ENCODE peak calls at places on chromosome 16, in five cellular contexts. H, S, O, A and G are unnamed samples.
A peak's percentile ranks its signal among the peaks of the same experiment; 100 is the strongest.

GRCh38 chr16:1787322-1788094 is 4.7 kb downstream of the NUBP2 start:
- DNase-seq in H (no peak), S (no peak), O (peak; percentile 71), A (no peak), G (no peak)

GRCh38 chr16:52212841-52213240 is 334.1 kb downstream of the TOX3 start:
- DNase-seq in H (no peak), S (no peak), O (no peak), A (no peak), G (no peak)

GRCh38 chr16:25750489-25750888 is 58.7 kb downstream of the HS3ST4 start:
- DNase-seq in H (no peak), S (no peak), O (no peak), A (no peak), G (no peak)

GRCh38 chr16:85329999-85330693 is 217.9 kb upstream of the CIBAR2 start:
- DNase-seq in H (no peak), S (no peak), O (no peak), A (no peak), G (no peak)

GRCh38 chr16:11296706-11297491 is 15.8 kb upstream of the PRM1 start:
- DNase-seq in H (no peak), S (no peak), O (no peak), A (no peak), G (no peak)

GRCh38 chr16:61887903-61888302 is 148.3 kb downstream of the CDH8 start:
- DNase-seq in H (no peak), S (no peak), O (no peak), A (peak; percentile 26), G (no peak)

GRCh38 chr16:78446486-78446885 is 347.0 kb downstream of the WWOX start:
- DNase-seq in H (no peak), S (no peak), O (no peak), A (no peak), G (no peak)

GRCh38 chr16:64287667-64288521 is 834.0 kb downstream of the CDH11 start:
- DNase-seq in H (no peak), S (no peak), O (no peak), A (no peak), G (no peak)

GRCh38 chr16:73732143-73732542 is 564.5 kb upstream of the PSMD7 start:
- DNase-seq in H (no peak), S (no peak), O (no peak), A (no peak), G (no peak)

GRCh38 chr16:26987631-26988030 is 79.1 kb upstream of the C16orf82 start:
- DNase-seq in H (no peak), S (no peak), O (no peak), A (peak; percentile 52), G (no peak)

GRCh38 chr16:57893559-57894389 is 77.2 kb downstream of the CNGB1 start:
- DNase-seq in H (peak; percentile 48), S (peak; percentile 99), O (no peak), A (peak; percentile 94), G (peak; percentile 66)

GRCh38 chr16:12507366-12507765 is 296.3 kb downstream of the CPPED1 start:
- DNase-seq in H (no peak), S (no peak), O (peak; percentile 19), A (no peak), G (no peak)

GRCh38 chr16:81142864-81143263 is 46.7 kb upstream of the GCSH start:
- DNase-seq in H (no peak), S (no peak), O (no peak), A (no peak), G (no peak)

GRCh38 chr16:84332975-84333684 is 35.2 kb upstream of the ATP2C2 start:
- DNase-seq in H (peak; percentile 13), S (no peak), O (peak; percentile 34), A (no peak), G (peak; percentile 87)

GRCh38 chr16:74667215-74667765 is 613 bp upstream of the RFWD3 start:
- DNase-seq in H (peak; percentile 80), S (no peak), O (peak; percentile 81), A (peak; percentile 34), G (peak; percentile 36)

GRCh38 chr16:85159226-85159980 is 47.1 kb upstream of the CIBAR2 start:
- DNase-seq in H (no peak), S (peak; percentile 25), O (no peak), A (no peak), G (no peak)

GRCh38 chr16:86029131-86029741 is 130.3 kb downstream of the IRF8 start:
- DNase-seq in H (peak; percentile 14), S (no peak), O (peak; percentile 77), A (peak; percentile 63), G (peak; percentile 56)

GRCh38 chr16:84268231-84268630 is 26.4 kb upstream of the WFDC1 start:
- DNase-seq in H (no peak), S (no peak), O (no peak), A (no peak), G (no peak)

GRCh38 chr16:51440096-51440495 is 289.0 kb upstream of the SALL1 start:
- DNase-seq in H (no peak), S (no peak), O (no peak), A (no peak), G (no peak)

GRCh38 chr16:53022374-53022773 is 30.3 kb downstream of the CHD9NB start:
- DNase-seq in H (peak; percentile 87), S (no peak), O (no peak), A (peak; percentile 72), G (peak; percentile 46)

GRCh38 chr16:75308011-75308410 is 56.6 kb upstream of the BCAR1 start:
- DNase-seq in H (no peak), S (no peak), O (no peak), A (no peak), G (peak; percentile 33)

GRCh38 chr16:14454391-14454790 is 175.7 kb downstream of the PARN start:
- DNase-seq in H (no peak), S (no peak), O (no peak), A (peak; percentile 27), G (no peak)

GRCh38 chr16:56611281-56611833 is 3.0 kb downstream of the MT2A start:
- DNase-seq in H (no peak), S (peak; percentile 75), O (peak; percentile 82), A (peak; percentile 58), G (no peak)

GRCh38 chr16:85639529-85640253 is 26.6 kb downstream of the GSE1 start:
- DNase-seq in H (no peak), S (no peak), O (no peak), A (no peak), G (peak; percentile 75)

GRCh38 chr16:64455275-64455674 is 666.6 kb downstream of the CDH11 start:
- DNase-seq in H (no peak), S (no peak), O (no peak), A (peak; percentile 57), G (no peak)

GRCh38 chr16:14362774-14363371 is 267.2 kb downstream of the PARN start:
- DNase-seq in H (no peak), S (peak; percentile 59), O (no peak), A (no peak), G (no peak)

DNA sequence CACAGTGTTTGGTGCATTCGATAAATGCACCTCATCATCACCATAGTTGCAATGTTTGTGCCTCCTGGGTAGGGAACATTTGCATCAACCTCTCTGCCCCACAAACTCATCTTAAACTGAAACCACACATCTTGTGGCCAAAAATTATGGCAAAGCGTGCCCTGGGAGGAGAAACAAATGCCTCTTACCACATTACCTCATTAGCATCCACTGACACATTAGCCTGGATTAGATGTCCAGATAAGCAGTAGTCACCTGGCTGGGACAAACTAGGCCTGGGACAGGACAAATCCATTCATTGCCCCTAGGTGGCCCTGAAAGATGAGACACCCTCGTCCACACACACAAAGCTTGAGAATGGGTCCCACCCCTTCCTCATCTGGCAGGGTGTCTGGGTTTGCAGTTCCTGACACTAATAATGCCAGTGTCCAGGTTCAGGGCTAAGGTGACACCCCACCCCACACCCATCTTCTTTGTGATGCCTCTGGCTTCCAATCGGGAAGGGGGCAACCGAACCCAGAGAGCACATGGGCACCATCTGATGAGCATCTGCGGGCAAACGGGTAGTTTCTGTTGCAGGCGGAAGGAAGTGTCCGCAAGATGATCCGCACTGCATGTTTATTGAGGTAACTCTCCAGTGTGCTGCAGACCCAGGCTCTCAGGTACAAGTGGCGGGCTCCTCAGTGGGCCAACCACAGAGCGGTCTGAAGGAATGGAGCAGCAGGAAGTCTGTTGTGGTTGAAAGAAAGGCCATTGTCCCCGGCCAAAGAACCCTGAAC is 8.6 kb downstream of the XYLT1 start:
- DNase-seq in H (peak; percentile 61), S (no peak), O (no peak), A (no peak), G (no peak)
- H3K4me1 ChIP-seq in H (peaks cover 42% of the 10 kb centered on the region), S (no peaks in the 10 kb centered on the region), O (no peaks in the 10 kb centered on the region), A (peaks cover 15% of the 10 kb centered on the region), G (peaks cover 1% of the 10 kb centered on the region)

GRCh38 chr16:15961557-15962205 is 12.3 kb downstream of the ABCC1 start:
- DNase-seq in H (no peak), S (no peak), O (no peak), A (no peak), G (no peak)
- H3K4me3 ChIP-seq in H (no peak overlapping the region), S (no peak overlapping the region), O (no peak overlapping the region), A (no peak overlapping the region), G (no peak overlapping the region)

DNA sequence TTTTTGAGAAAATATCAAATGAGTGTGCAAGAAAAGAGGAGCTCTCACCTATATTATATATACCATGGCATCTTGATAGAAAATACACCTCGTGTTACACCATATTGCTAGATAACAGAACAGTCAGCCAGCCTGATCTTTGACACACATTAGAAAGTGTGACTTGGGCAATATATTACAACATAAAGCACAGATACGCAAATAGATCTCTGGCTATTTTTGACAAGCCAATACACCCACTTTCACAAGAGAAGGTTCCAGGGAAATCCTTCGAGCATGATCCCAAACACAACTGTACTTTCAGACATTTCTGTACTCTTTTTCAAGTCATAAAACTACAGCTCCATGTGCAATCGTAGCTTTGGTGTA is 9.4 kb downstream of the GGA2 start:
- DNase-seq in H (no peak), S (no peak), O (no peak), A (peak; percentile 11), G (no peak)
- H3K4me1 ChIP-seq in H (peaks cover 28% of the 10 kb centered on the region), S (peaks cover 20% of the 10 kb centered on the region), O (peaks cover 2% of the 10 kb centered on the region), A (peaks cover 28% of the 10 kb centered on the region), G (peaks cover 1% of the 10 kb centered on the region)

DNA sequence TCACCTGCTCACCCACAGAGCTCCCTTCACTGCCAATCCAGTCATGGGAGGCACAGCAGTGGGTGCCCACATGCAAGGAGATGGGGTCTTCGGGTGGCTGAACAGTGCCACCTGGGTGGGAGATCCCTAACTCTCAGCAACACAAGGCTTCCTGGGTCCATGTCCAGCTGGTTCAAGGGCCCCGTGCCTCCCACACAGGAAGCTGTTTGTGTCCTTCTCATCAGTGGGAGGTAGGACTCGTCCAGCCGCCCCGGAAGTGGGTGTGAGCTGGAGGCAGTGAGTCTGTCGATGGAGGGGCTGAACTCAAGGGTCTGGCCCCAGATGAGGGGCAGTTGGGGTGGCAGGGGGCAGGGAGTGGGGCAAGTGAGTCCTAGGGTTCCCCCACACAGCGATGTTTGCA is 1.6 kb downstream of the FBXL16 start:
- DNase-seq in H (no peak), S (no peak), O (no peak), A (no peak), G (no peak)
- H3K4me3 ChIP-seq in H (no peak overlapping the region), S (no peak overlapping the region), O (no peak overlapping the region), A (no peak overlapping the region), G (no peak overlapping the region)